ENCODE peak calls at places on chromosomes 7 and 10, in nine cellular contexts. One of them, this sample, is unnamed.
A peak's percentile ranks its signal among the peaks of the same experiment; 100 is the strongest.

GRCh38 chr7:142714375-142714774 is 34.9 kb upstream of the PRSS1 start:
- DNase-seq in ovary: no peak
- DNase-seq in esophagus muscularis mucosa: no peak
- DNase-seq in body of pancreas: no peak
- DNase-seq in heart left ventricle: no peak
- DNase-seq in Peyer's patch: no peak
- DNase-seq in IMR-90: no peak
- DNase-seq in HCT116: no peak
- DNase-seq in tibial nerve: no peak
- DNase-seq in this sample: no peak

GRCh38 chr7:469591-469961 is 50.1 kb downstream of the PDGFA start:
- DNase-seq in Peyer's patch: peak; percentile 37
- DNase-seq in esophagus muscularis mucosa: no peak
- DNase-seq in body of pancreas: no peak
- DNase-seq in tibial nerve: no peak
- DNase-seq in ovary: peak; percentile 14
- DNase-seq in HCT116: no peak
- DNase-seq in IMR-90: no peak
- DNase-seq in heart left ventricle: no peak
- DNase-seq in this sample: no peak

GRCh38 chr10:110512461-110513187 is 14.9 kb downstream of the DUSP5 start:
- DNase-seq in ovary: no peak
- DNase-seq in HCT116: no peak
- DNase-seq in Peyer's patch: no peak
- DNase-seq in heart left ventricle: no peak
- DNase-seq in esophagus muscularis mucosa: no peak
- DNase-seq in IMR-90: peak; percentile 94
- DNase-seq in tibial nerve: no peak
- DNase-seq in body of pancreas: no peak
- DNase-seq in this sample: peak; percentile 71

GRCh38 chr7:83036721-83037380 is 125.8 kb downstream of the PCLO start:
- DNase-seq in HCT116: no peak
- DNase-seq in body of pancreas: no peak
- DNase-seq in heart left ventricle: no peak
- DNase-seq in Peyer's patch: no peak
- DNase-seq in tibial nerve: no peak
- DNase-seq in esophagus muscularis mucosa: no peak
- DNase-seq in IMR-90: no peak
- DNase-seq in ovary: no peak
- DNase-seq in this sample: no peak

GRCh38 chr7:145919712-145920111 is 196.9 kb upstream of the CNTNAP2 start:
- DNase-seq in HCT116: no peak
- DNase-seq in heart left ventricle: no peak
- DNase-seq in ovary: no peak
- DNase-seq in tibial nerve: no peak
- DNase-seq in body of pancreas: no peak
- DNase-seq in esophagus muscularis mucosa: no peak
- DNase-seq in Peyer's patch: no peak
- DNase-seq in IMR-90: no peak
- DNase-seq in this sample: no peak

GRCh38 chr10:117552156-117552620 is 9.6 kb downstream of the EMX2 start:
- DNase-seq in Peyer's patch: no peak
- DNase-seq in esophagus muscularis mucosa: no peak
- DNase-seq in ovary: no peak
- DNase-seq in heart left ventricle: no peak
- DNase-seq in body of pancreas: no peak
- DNase-seq in HCT116: no peak
- DNase-seq in tibial nerve: no peak
- DNase-seq in IMR-90: no peak
- DNase-seq in this sample: no peak

GRCh38 chr10:110387983-110388681 is 83.4 kb upstream of the SMNDC1 start:
- DNase-seq in esophagus muscularis mucosa: no peak
- DNase-seq in IMR-90: no peak
- DNase-seq in heart left ventricle: no peak
- DNase-seq in tibial nerve: no peak
- DNase-seq in HCT116: no peak
- DNase-seq in Peyer's patch: peak; percentile 28
- DNase-seq in ovary: no peak
- DNase-seq in body of pancreas: no peak
- DNase-seq in this sample: no peak

GRCh38 chr7:86991844-86992243 is 67.6 kb downstream of the ELAPOR2 start:
- DNase-seq in body of pancreas: no peak
- DNase-seq in IMR-90: no peak
- DNase-seq in tibial nerve: no peak
- DNase-seq in ovary: no peak
- DNase-seq in HCT116: no peak
- DNase-seq in esophagus muscularis mucosa: no peak
- DNase-seq in Peyer's patch: no peak
- DNase-seq in heart left ventricle: no peak
- DNase-seq in this sample: no peak

GRCh38 chr10:62818426-62819011 is 2.4 kb upstream of the EGR2 start:
- DNase-seq in Peyer's patch: peak; percentile 54
- DNase-seq in heart left ventricle: peak; percentile 52
- DNase-seq in HCT116: no peak
- DNase-seq in tibial nerve: no peak
- DNase-seq in IMR-90: no peak
- DNase-seq in esophagus muscularis mucosa: no peak
- DNase-seq in body of pancreas: no peak
- DNase-seq in ovary: peak; percentile 55
- DNase-seq in this sample: no peak

GRCh38 chr10:88361995-88362540 is 221.1 kb downstream of the RNLS start:
- DNase-seq in ovary: no peak
- DNase-seq in IMR-90: no peak
- DNase-seq in esophagus muscularis mucosa: no peak
- DNase-seq in heart left ventricle: no peak
- DNase-seq in HCT116: no peak
- DNase-seq in body of pancreas: no peak
- DNase-seq in Peyer's patch: no peak
- DNase-seq in tibial nerve: no peak
- DNase-seq in this sample: no peak

DNA sequence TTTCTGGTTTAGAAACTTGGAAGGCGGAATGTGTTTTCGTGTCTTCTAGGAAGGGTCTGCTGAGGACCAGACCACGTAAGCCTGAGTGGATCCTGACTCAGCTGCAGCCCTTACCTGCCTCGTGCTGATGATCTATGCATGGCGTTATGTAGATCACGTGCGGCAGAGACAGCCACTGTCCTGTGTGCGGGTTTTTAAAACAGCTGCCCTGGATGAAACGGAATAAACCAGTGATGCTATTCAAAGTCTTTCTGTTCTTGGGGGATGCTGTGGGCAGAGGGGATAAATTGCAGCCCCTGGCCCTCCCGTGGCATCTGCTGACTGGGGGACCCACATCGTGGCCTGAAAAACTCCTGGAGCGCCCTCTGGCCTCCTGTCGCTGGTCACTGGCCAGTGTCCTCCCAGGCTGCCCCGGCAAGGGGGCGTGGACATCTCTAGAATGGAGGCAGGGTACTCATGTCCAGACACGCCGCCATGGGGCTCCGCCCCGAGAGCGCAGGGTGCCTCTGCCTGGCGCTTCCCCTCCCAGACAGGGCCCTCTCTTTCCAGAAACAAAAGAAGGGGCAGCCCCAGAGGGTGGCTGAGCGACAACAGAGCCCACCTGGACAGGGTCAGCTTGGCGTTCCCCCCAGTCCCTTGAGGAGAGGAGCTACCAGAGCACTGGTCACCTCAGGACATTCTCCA is 13.2 kb downstream of the ALKBH4 start:
- DNase-seq in tibial nerve: no peak
- DNase-seq in esophagus muscularis mucosa: no peak
- DNase-seq in heart left ventricle: no peak
- DNase-seq in Peyer's patch: no peak
- DNase-seq in ovary: no peak
- DNase-seq in body of pancreas: no peak
- DNase-seq in IMR-90: no peak
- DNase-seq in HCT116: no peak
- DNase-seq in this sample: no peak
- TF ChIP-seq POLR2A in tibial nerve: no peak
- TF ChIP-seq POLR2A in esophagus muscularis mucosa: no peak
- TF ChIP-seq POLR2A in heart left ventricle: no peak
- TF ChIP-seq POLR2A in Peyer's patch: no peak
- TF ChIP-seq POLR2A in ovary: no peak
- TF ChIP-seq POLR2A in body of pancreas: no peak
- TF ChIP-seq POLR2A in IMR-90: no peak
- TF ChIP-seq POLR2A in HCT116: no peak
- TF ChIP-seq POLR2A in this sample: no peak

GRCh38 chr7:4726051-4726450 is 44.0 kb downstream of the FOXK1 start:
- DNase-seq in HCT116: no peak
- DNase-seq in heart left ventricle: no peak
- DNase-seq in body of pancreas: no peak
- DNase-seq in IMR-90: no peak
- DNase-seq in Peyer's patch: no peak
- DNase-seq in ovary: no peak
- DNase-seq in esophagus muscularis mucosa: no peak
- DNase-seq in tibial nerve: no peak
- DNase-seq in this sample: no peak

GRCh38 chr7:4724648-4725013 is 42.5 kb downstream of the FOXK1 start:
- DNase-seq in body of pancreas: no peak
- DNase-seq in IMR-90: peak; percentile 47
- DNase-seq in tibial nerve: no peak
- DNase-seq in Peyer's patch: no peak
- DNase-seq in esophagus muscularis mucosa: no peak
- DNase-seq in ovary: no peak
- DNase-seq in HCT116: no peak
- DNase-seq in heart left ventricle: no peak
- DNase-seq in this sample: peak; percentile 69

GRCh38 chr7:4726568-4726967 is 44.5 kb downstream of the FOXK1 start:
- DNase-seq in tibial nerve: no peak
- DNase-seq in IMR-90: no peak
- DNase-seq in heart left ventricle: no peak
- DNase-seq in esophagus muscularis mucosa: no peak
- DNase-seq in ovary: no peak
- DNase-seq in body of pancreas: no peak
- DNase-seq in Peyer's patch: no peak
- DNase-seq in HCT116: no peak
- DNase-seq in this sample: no peak

GRCh38 chr7:4722960-4723359 is 40.9 kb downstream of the FOXK1 start:
- DNase-seq in esophagus muscularis mucosa: no peak
- DNase-seq in IMR-90: no peak
- DNase-seq in HCT116: no peak
- DNase-seq in Peyer's patch: no peak
- DNase-seq in heart left ventricle: no peak
- DNase-seq in ovary: no peak
- DNase-seq in body of pancreas: no peak
- DNase-seq in tibial nerve: no peak
- DNase-seq in this sample: no peak

GRCh38 chr7:4725014-4725951 is 43.2 kb downstream of the FOXK1 start:
- DNase-seq in body of pancreas: peak; percentile 62
- DNase-seq in heart left ventricle: peak; percentile 81
- DNase-seq in Peyer's patch: peak; percentile 64
- DNase-seq in HCT116: no peak
- DNase-seq in tibial nerve: peak; percentile 59
- DNase-seq in IMR-90: peak; percentile 95
- DNase-seq in ovary: peak; percentile 79
- DNase-seq in esophagus muscularis mucosa: peak; percentile 95
- DNase-seq in this sample: peak; percentile 89
- TF ChIP-seq POLR2A in body of pancreas: peak; percentile 73
- TF ChIP-seq POLR2A in heart left ventricle: peak; percentile 33
- TF ChIP-seq POLR2A in Peyer's patch: no peak
- TF ChIP-seq POLR2A in HCT116: no peak
- TF ChIP-seq POLR2A in tibial nerve: peak; percentile 40
- TF ChIP-seq POLR2A in IMR-90: peak; percentile 77
- TF ChIP-seq POLR2A in ovary: peak; percentile 14
- TF ChIP-seq POLR2A in esophagus muscularis mucosa: no peak
- TF ChIP-seq POLR2A in this sample: peak; percentile 8

GRCh38 chr7:35037211-35037525 is at the start of gene DPY19L1:
- DNase-seq in heart left ventricle: no peak
- DNase-seq in esophagus muscularis mucosa: no peak
- DNase-seq in HCT116: no peak
- DNase-seq in ovary: no peak
- DNase-seq in body of pancreas: no peak
- DNase-seq in IMR-90: no peak
- DNase-seq in Peyer's patch: no peak
- DNase-seq in tibial nerve: no peak
- DNase-seq in this sample: no peak
- TF ChIP-seq POLR2A in heart left ventricle: peak; percentile 38
- TF ChIP-seq POLR2A in esophagus muscularis mucosa: no peak
- TF ChIP-seq POLR2A in HCT116: peak; percentile 40
- TF ChIP-seq POLR2A in ovary: peak; percentile 30
- TF ChIP-seq POLR2A in body of pancreas: no peak
- TF ChIP-seq POLR2A in IMR-90: peak; percentile 36
- TF ChIP-seq POLR2A in Peyer's patch: no peak
- TF ChIP-seq POLR2A in tibial nerve: peak; percentile 40
- TF ChIP-seq POLR2A in this sample: peak; percentile 90

GRCh38 chr7:139359366-139360209 is at the start of gene LUC7L2:
- DNase-seq in heart left ventricle: peak; percentile 100
- DNase-seq in ovary: peak; percentile 100
- DNase-seq in Peyer's patch: peak; percentile 100
- DNase-seq in body of pancreas: peak; percentile 100
- DNase-seq in IMR-90: peak; percentile 98
- DNase-seq in HCT116: peak; percentile 95
- DNase-seq in esophagus muscularis mucosa: peak; percentile 100
- DNase-seq in tibial nerve: peak; percentile 99
- DNase-seq in this sample: peak; percentile 80

GRCh38 chr7:139360948-139361307 is 1.2 kb downstream of the LUC7L2 start:
- DNase-seq in body of pancreas: no peak
- DNase-seq in IMR-90: no peak
- DNase-seq in Peyer's patch: no peak
- DNase-seq in heart left ventricle: no peak
- DNase-seq in esophagus muscularis mucosa: no peak
- DNase-seq in ovary: no peak
- DNase-seq in HCT116: no peak
- DNase-seq in tibial nerve: no peak
- DNase-seq in this sample: no peak

GRCh38 chr7:139358541-139359365 is 941 bp upstream of the LUC7L2 start:
- DNase-seq in ovary: no peak
- DNase-seq in Peyer's patch: no peak
- DNase-seq in IMR-90: peak; percentile 33
- DNase-seq in body of pancreas: no peak
- DNase-seq in tibial nerve: no peak
- DNase-seq in HCT116: peak; percentile 40
- DNase-seq in heart left ventricle: no peak
- DNase-seq in esophagus muscularis mucosa: peak; percentile 92
- DNase-seq in this sample: no peak

GRCh38 chr7:139361523-139361922 is 1.8 kb downstream of the LUC7L2 start:
- DNase-seq in heart left ventricle: no peak
- DNase-seq in IMR-90: no peak
- DNase-seq in tibial nerve: no peak
- DNase-seq in body of pancreas: no peak
- DNase-seq in Peyer's patch: no peak
- DNase-seq in HCT116: no peak
- DNase-seq in esophagus muscularis mucosa: no peak
- DNase-seq in ovary: no peak
- DNase-seq in this sample: no peak

DNA sequence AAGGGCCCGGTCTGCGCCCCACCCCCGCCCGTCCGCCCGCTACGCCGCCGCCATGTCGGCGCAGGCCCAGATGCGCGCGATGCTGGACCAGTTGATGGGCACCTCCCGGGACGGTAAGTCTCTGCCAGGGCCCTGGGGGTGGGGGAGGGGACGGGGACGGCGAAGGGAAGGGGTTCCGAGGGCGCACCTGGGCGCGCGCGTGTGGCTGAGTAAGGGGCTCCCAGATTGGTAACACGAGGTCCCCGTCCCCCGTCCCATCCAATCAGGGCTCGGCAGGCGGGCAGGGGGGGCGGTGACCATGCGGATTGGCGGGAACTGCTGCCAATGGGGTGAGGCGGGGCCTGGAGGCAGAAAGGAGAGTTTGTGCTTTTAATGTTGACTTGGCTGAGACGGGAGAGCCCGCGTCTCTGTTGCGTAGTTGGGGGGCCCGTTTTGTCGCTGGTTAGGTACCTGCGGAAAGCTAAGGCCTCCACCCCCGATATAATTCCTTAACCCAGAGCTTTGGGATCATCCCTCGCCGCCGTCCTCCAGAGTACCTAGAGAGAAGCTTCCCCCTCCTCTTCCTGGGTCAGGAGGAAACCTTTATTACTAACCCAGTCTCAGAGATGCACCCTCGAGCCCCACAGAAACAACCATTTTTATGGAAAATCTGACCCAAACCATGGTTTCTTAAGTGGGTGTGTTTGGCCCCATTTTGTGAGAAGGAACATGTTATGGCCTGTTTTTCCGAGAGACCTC is 685 bp downstream of the LUC7L2 start:
- DNase-seq in IMR-90: peak; percentile 89
- DNase-seq in tibial nerve: peak; percentile 98
- DNase-seq in Peyer's patch: peak; percentile 98
- DNase-seq in HCT116: peak; percentile 87
- DNase-seq in ovary: peak; percentile 98
- DNase-seq in heart left ventricle: peak; percentile 97
- DNase-seq in esophagus muscularis mucosa: peak; percentile 99
- DNase-seq in body of pancreas: peak; percentile 97
- DNase-seq in this sample: peak; percentile 69
- TF ChIP-seq POLR2A in IMR-90: no peak
- TF ChIP-seq POLR2A in tibial nerve: peak; percentile 80
- TF ChIP-seq POLR2A in Peyer's patch: no peak
- TF ChIP-seq POLR2A in HCT116: peak; percentile 35
- TF ChIP-seq POLR2A in ovary: peak; percentile 49
- TF ChIP-seq POLR2A in heart left ventricle: peak; percentile 51
- TF ChIP-seq POLR2A in esophagus muscularis mucosa: peak; percentile 30
- TF ChIP-seq POLR2A in body of pancreas: no peak
- TF ChIP-seq POLR2A in this sample: peak; percentile 48